ENCODE peak calls at places on chromosomes 12 and 14, in six cellular contexts. C is heart left ventricle, U is astrocyte of the spinal cord, G is fibroblast of lung, P is testis, B is HFF-Myc. Z is an unnamed sample.

GRCh38 chr14:31937730-31938346 is 139.3 kb upstream of the ARHGAP5 start:
- DNase-seq in C (peak; percentile 46), U (peak; percentile 69), G (peak; percentile 58), P (no peak), B (peak; percentile 65), Z (peak; percentile 35)

GRCh38 chr12:71092290-71092689 is 65.5 kb downstream of the TSPAN8 start:
- DNase-seq in C (no peak), U (peak; percentile 48), G (peak; percentile 11), P (no peak), B (no peak), Z (no peak)

GRCh38 chr12:6507102-6507998 is 13.4 kb downstream of the NCAPD2 start:
- DNase-seq in C (no peak), U (peak; percentile 20), G (peak; percentile 22), P (no peak), B (no peak), Z (no peak)

GRCh38 chr12:121626853-121627623 is 708 bp downstream of the ORAI1 start:
- DNase-seq in C (peak; percentile 57), U (peak; percentile 76), G (peak; percentile 61), P (peak; percentile 62), B (peak; percentile 29), Z (peak; percentile 70)

GRCh38 chr14:98593361-98593761 is 678.6 kb downstream of the BCL11B start:
- DNase-seq in C (no peak), U (no peak), G (no peak), P (no peak), B (no peak), Z (no peak)

GRCh38 chr14:29927596-29928341 is at the start of gene PRKD1:
- DNase-seq in C (peak; percentile 77), U (peak; percentile 75), G (peak; percentile 75), P (peak; percentile 80), B (no peak), Z (peak; percentile 59)

GRCh38 chr12:46835785-46836184 is 10.0 kb upstream of the SLC38A4 start:
- DNase-seq in C (no peak), U (no peak), G (no peak), P (no peak), B (no peak), Z (no peak)

GRCh38 chr12:47773858-47774580 is 981 bp downstream of the SLC48A1 start:
- DNase-seq in C (no peak), U (no peak), G (no peak), P (no peak), B (no peak), Z (no peak)

GRCh38 chr12:19794116-19794515 is 354.8 kb downstream of the AEBP2 start:
- DNase-seq in C (no peak), U (peak; percentile 8), G (no peak), P (no peak), B (no peak), Z (no peak)

GRCh38 chr12:3901116-3901515 is 27.9 kb upstream of the PARP11 start:
- DNase-seq in C (no peak), U (no peak), G (no peak), P (no peak), B (no peak), Z (no peak)

GRCh38 chr14:65847065-65847847 is 434.7 kb downstream of the FUT8 start:
- DNase-seq in C (no peak), U (no peak), G (no peak), P (no peak), B (no peak), Z (no peak)

GRCh38 chr14:23559010-23559920 is 3.2 kb downstream of the THTPA start:
- DNase-seq in C (no peak), U (peak; percentile 44), G (peak; percentile 59), P (peak; percentile 63), B (no peak), Z (peak; percentile 76)

GRCh38 chr12:70736775-70737174 is 99.5 kb upstream of the PTPRB start:
- DNase-seq in C (no peak), U (no peak), G (no peak), P (no peak), B (no peak), Z (no peak)

GRCh38 chr12:22275847-22276246 is 58.7 kb downstream of the ST8SIA1 start:
- DNase-seq in C (peak; percentile 70), U (peak; percentile 98), G (peak; percentile 100), P (peak; percentile 48), B (peak; percentile 88), Z (no peak)

GRCh38 chr12:131642771-131643170 is 68.1 kb upstream of the SFSWAP start:
- DNase-seq in C (no peak), U (no peak), G (no peak), P (no peak), B (no peak), Z (no peak)

GRCh38 chr14:50941151-50941550 is 3.1 kb downstream of the PYGL start:
- DNase-seq in C (no peak), U (peak; percentile 69), G (no peak), P (no peak), B (no peak), Z (no peak)

GRCh38 chr14:35883677-35884293 is 57.6 kb downstream of the BRMS1L start:
- DNase-seq in C (no peak), U (peak; percentile 37), G (peak; percentile 41), P (peak; percentile 46), B (no peak), Z (peak; percentile 25)

GRCh38 chr14:21026251-21026987 is 1.6 kb upstream of the NDRG2 start:
- DNase-seq in C (no peak), U (no peak), G (no peak), P (no peak), B (no peak), Z (no peak)
- H3K4me3 ChIP-seq in C (no peak overlapping the region), U (no peak overlapping the region), G (no peak overlapping the region), P (peak overlapping the region; percentile 83), B (no peak overlapping the region), Z (no peak overlapping the region)

GRCh38 chr14:105475269-105475915 is 771 bp downstream of the CRIP2 start:
- DNase-seq in C (peak; percentile 72), U (peak; percentile 62), G (no peak), P (no peak), B (no peak), Z (peak; percentile 62)

GRCh38 chr14:105473033-105473676 is 1.5 kb upstream of the CRIP2 start:
- DNase-seq in C (peak; percentile 57), U (no peak), G (no peak), P (no peak), B (no peak), Z (peak; percentile 80)

GRCh38 chr14:105473677-105474477 is 744 bp upstream of the CRIP2 start:
- DNase-seq in C (peak; percentile 98), U (peak; percentile 95), G (peak; percentile 86), P (peak; percentile 78), B (peak; percentile 26), Z (peak; percentile 97)

GRCh38 chr14:105475916-105476845 is 1.6 kb downstream of the CRIP2 start:
- DNase-seq in C (peak; percentile 83), U (peak; percentile 31), G (peak; percentile 40), P (no peak), B (no peak), Z (peak; percentile 76)

GRCh38 chr14:105474478-105475268 is at the start of gene CRIP2:
- DNase-seq in C (peak; percentile 81), U (peak; percentile 26), G (no peak), P (no peak), B (no peak), Z (peak; percentile 80)
- H3K4me3 ChIP-seq in C (peak within 1 kb of the TSS; percentile 84), U (peak within 1 kb of the TSS; percentile 71), G (peak within 1 kb of the TSS; percentile 67), P (peak within 1 kb of the TSS; percentile 62), B (peak within 1 kb of the TSS; percentile 42), Z (peak within 1 kb of the TSS; percentile 67)

GRCh38 chr14:94888108-94888507 is 118.2 kb upstream of the GSC start:
- DNase-seq in C (no peak), U (no peak), G (no peak), P (peak; percentile 32), B (no peak), Z (no peak)

GRCh38 chr14:94890755-94891154 is 120.8 kb upstream of the GSC start:
- DNase-seq in C (no peak), U (no peak), G (no peak), P (no peak), B (no peak), Z (no peak)

GRCh38 chr14:94887591-94887990 is 117.7 kb upstream of the GSC start:
- DNase-seq in C (no peak), U (no peak), G (no peak), P (no peak), B (no peak), Z (no peak)

GRCh38 chr14:94886931-94887330 is 117.0 kb upstream of the GSC start:
- DNase-seq in C (no peak), U (no peak), G (no peak), P (no peak), B (no peak), Z (no peak)

GRCh38 chr14:94889520-94890312 is 119.8 kb upstream of the GSC start:
- DNase-seq in C (no peak), U (no peak), G (no peak), P (no peak), B (no peak), Z (no peak)
- H3K4me3 ChIP-seq in C (no peak overlapping the region), U (no peak overlapping the region), G (no peak overlapping the region), P (no peak overlapping the region), B (no peak overlapping the region), Z (no peak overlapping the region)

GRCh38 chr12:94092516-94093241 is 55.7 kb upstream of the PLXNC1 start:
- DNase-seq in C (no peak), U (peak; percentile 81), G (peak; percentile 42), P (no peak), B (no peak), Z (peak; percentile 30)
- H3K4me3 ChIP-seq in C (no peak overlapping the region), U (no peak overlapping the region), G (no peak overlapping the region), P (no peak overlapping the region), B (no peak overlapping the region), Z (no peak overlapping the region)

GRCh38 chr14:76651410-76652055 is 109.7 kb upstream of the VASH1 start:
- DNase-seq in C (no peak), U (no peak), G (no peak), P (no peak), B (no peak), Z (peak; percentile 8)

GRCh38 chr14:76644875-76645518 is 116.3 kb upstream of the VASH1 start:
- DNase-seq in C (no peak), U (peak; percentile 5), G (peak; percentile 15), P (peak; percentile 41), B (no peak), Z (peak; percentile 69)

GRCh38 chr14:76647699-76648298 is 113.5 kb upstream of the VASH1 start:
- DNase-seq in C (peak; percentile 31), U (peak; percentile 52), G (peak; percentile 64), P (peak; percentile 53), B (peak; percentile 27), Z (peak; percentile 45)
- H3K4me3 ChIP-seq in C (no peak overlapping the region), U (no peak overlapping the region), G (no peak overlapping the region), P (no peak overlapping the region), B (no peak overlapping the region), Z (no peak overlapping the region)

GRCh38 chr12:133204264-133204603 is 22.9 kb downstream of the ZNF268 start:
- DNase-seq in C (no peak), U (no peak), G (no peak), P (no peak), B (no peak), Z (no peak)
- H3K4me3 ChIP-seq in C (no peak overlapping the region), U (no peak overlapping the region), G (no peak overlapping the region), P (no peak overlapping the region), B (no peak overlapping the region), Z (no peak overlapping the region)

Z was measured in BE2C.